ENCODE peak calls at places on chromosome 12, in five cellular contexts. G is IMR-90, D is DND-41, Y is HepG2, T is fibroblast of lung. N is an unnamed sample.

GRCh38 chr12:66900616-66901015 is 221.7 kb upstream of the GRIP1 start:
- DNase-seq in G (no peak), D (no peak), Y (no peak), T (peak; percentile 4), N (no peak)

GRCh38 chr12:47980779-47981495 is 17.5 kb downstream of the TMEM106C start:
- DNase-seq in G (no peak), D (no peak), Y (no peak), T (no peak), N (no peak)

GRCh38 chr12:22121224-22121623 is 75.2 kb downstream of the CMAS start:
- DNase-seq in G (no peak), D (no peak), Y (peak; percentile 9), T (no peak), N (no peak)

GRCh38 chr12:52398176-52398575 is 8.0 kb downstream of the KRT82 start:
- DNase-seq in G (no peak), D (no peak), Y (no peak), T (no peak), N (no peak)

GRCh38 chr12:131834798-131835615 is 6.8 kb downstream of the MMP17 start:
- DNase-seq in G (no peak), D (no peak), Y (no peak), T (no peak), N (no peak)

GRCh38 chr12:22658214-22658613 is 33.2 kb downstream of the ETNK1 start:
- DNase-seq in G (peak; percentile 92), D (no peak), Y (no peak), T (peak; percentile 94), N (no peak)

GRCh38 chr12:81992461-81992860 is 233.3 kb upstream of the PPFIA2 start:
- DNase-seq in G (no peak), D (no peak), Y (no peak), T (peak; percentile 23), N (no peak)

GRCh38 chr12:51067229-51067628 is 16.2 kb downstream of the CSRNP2 start:
- DNase-seq in G (no peak), D (no peak), Y (peak; percentile 21), T (no peak), N (no peak)

GRCh38 chr12:104955703-104956102 is 2.4 kb downstream of the SLC41A2 start:
- DNase-seq in G (no peak), D (no peak), Y (no peak), T (no peak), N (no peak)

GRCh38 chr12:74980510-74980909 is 229.1 kb downstream of the KCNC2 start:
- DNase-seq in G (no peak), D (no peak), Y (no peak), T (peak; percentile 0), N (no peak)

GRCh38 chr12:110745632-110746284 is 3.1 kb upstream of the PPP1CC start:
- DNase-seq in G (no peak), D (no peak), Y (no peak), T (peak; percentile 22), N (no peak)

GRCh38 chr12:122860052-122860853 is 25.0 kb downstream of the HIP1R start:
- DNase-seq in G (peak; percentile 75), D (peak; percentile 78), Y (peak; percentile 48), T (peak; percentile 56), N (peak; percentile 89)

GRCh38 chr12:74747305-74747704 is 209.7 kb downstream of the ATXN7L3B start:
- DNase-seq in G (peak; percentile 16), D (no peak), Y (no peak), T (peak; percentile 35), N (no peak)

GRCh38 chr12:66189476-66189823 is 436 bp downstream of the IRAK3 start:
- DNase-seq in G (no peak), D (no peak), Y (no peak), T (no peak), N (no peak)

GRCh38 chr12:79016181-79016580 is 151.6 kb downstream of the SYT1 start:
- DNase-seq in G (no peak), D (no peak), Y (no peak), T (no peak), N (no peak)

GRCh38 chr12:43208627-43209026 is 343.4 kb downstream of the ADAMTS20 start:
- DNase-seq in G (peak; percentile 5), D (no peak), Y (peak; percentile 1), T (peak; percentile 83), N (no peak)

GRCh38 chr12:80745851-80746250 is 29.1 kb downstream of the MYF5 start:
- DNase-seq in G (no peak), D (no peak), Y (no peak), T (no peak), N (no peak)

GRCh38 chr12:130827432-130827831 is 11.6 kb downstream of the STX2 start:
- DNase-seq in G (no peak), D (no peak), Y (no peak), T (no peak), N (no peak)

GRCh38 chr12:4284306-4284705 is 10.7 kb downstream of the CCND2 start:
- DNase-seq in G (no peak), D (no peak), Y (no peak), T (no peak), N (no peak)

GRCh38 chr12:57610553-57611115 is 601 bp upstream of the ARHGEF25 start:
- DNase-seq in G (no peak), D (no peak), Y (no peak), T (no peak), N (peak; percentile 45)

GRCh38 chr12:22529281-22530060 is 14.9 kb downstream of the C2CD5 start:
- DNase-seq in G (peak; percentile 63), D (no peak), Y (peak; percentile 59), T (peak; percentile 49), N (no peak)

GRCh38 chr12:54561164-54561563 is 11.8 kb downstream of the PDE1B start:
- DNase-seq in G (no peak), D (no peak), Y (no peak), T (no peak), N (peak; percentile 20)

GRCh38 chr12:24111591-24111990 is 162.1 kb upstream of the SOX5 start:
- DNase-seq in G (peak; percentile 68), D (no peak), Y (no peak), T (peak; percentile 63), N (no peak)

GRCh38 chr12:120286768-120287490 is 4.8 kb downstream of the RNU4-2 start:
- DNase-seq in G (no peak), D (no peak), Y (no peak), T (peak; percentile 36), N (no peak)

GRCh38 chr12:66217342-66217929 is 28.4 kb downstream of the IRAK3 start:
- DNase-seq in G (no peak), D (no peak), Y (no peak), T (no peak), N (no peak)

GRCh38 chr12:6327159-6327558 is 14.7 kb downstream of the TNFRSF1A start:
- DNase-seq in G (no peak), D (no peak), Y (no peak), T (no peak), N (no peak)
- H3K4me3 ChIP-seq in G (no peak overlapping the region), D (no peak overlapping the region), Y (no peak overlapping the region), T (no peak overlapping the region), N (no peak overlapping the region)

GRCh38 chr12:31361730-31362114 is 35.8 kb upstream of the SINHCAF start:
- DNase-seq in G (no peak), D (no peak), Y (no peak), T (no peak), N (no peak)
- H3K9ac ChIP-seq in G (no peak overlapping the region), D (no peak overlapping the region), Y (peak overlapping the region; percentile 88), T (no peak overlapping the region), N (no peak overlapping the region)

GRCh38 chr12:133106253-133106652 is 23.8 kb downstream of the ZNF891 start:
- DNase-seq in G (no peak), D (no peak), Y (no peak), T (peak; percentile 20), N (no peak)
- H3K9me3 ChIP-seq in G (peaks cover 85% of the 10 kb centered on the region), D (peaks cover 96% of the 10 kb centered on the region), Y (peaks cover 100% of the 10 kb centered on the region), T (peaks cover 7% of the 10 kb centered on the region), N (peaks cover 30% of the 10 kb centered on the region)

DNA sequence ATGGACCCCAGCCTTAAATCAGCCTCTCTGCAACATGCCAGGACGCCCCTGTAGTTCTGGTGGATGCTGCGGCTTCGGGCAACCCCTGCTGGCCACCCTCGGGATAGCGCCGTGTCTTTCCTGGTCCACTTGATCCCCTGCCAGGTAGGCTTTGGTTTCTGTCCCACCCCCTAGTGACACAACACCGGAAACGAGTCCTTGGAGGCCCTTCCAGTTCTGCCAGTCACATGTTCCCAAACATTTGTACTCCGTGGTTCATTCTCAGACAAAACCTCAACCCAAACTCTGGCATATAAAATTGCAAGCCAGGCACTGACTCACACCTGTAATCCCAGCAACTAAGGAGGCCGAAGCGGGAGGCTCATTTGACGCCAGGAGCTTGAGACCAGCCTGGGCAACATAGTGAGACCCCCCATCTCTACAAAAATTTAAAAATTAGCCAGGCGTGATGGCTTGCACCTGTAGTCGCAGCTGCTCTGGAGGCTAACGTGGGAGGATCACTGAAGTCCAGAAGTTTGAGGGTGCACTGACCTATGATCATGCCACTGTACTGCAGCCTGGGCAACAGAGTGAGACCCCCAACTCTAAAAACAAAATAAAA is 37.0 kb downstream of the RASAL1 start:
- DNase-seq in G (peak; percentile 63), D (peak; percentile 86), Y (peak; percentile 79), T (peak; percentile 87), N (peak; percentile 91)
- H3K4me3 ChIP-seq in G (no peak overlapping the region), D (no peak overlapping the region), Y (no peak overlapping the region), T (no peak overlapping the region), N (no peak overlapping the region)

GRCh38 chr12:13255792-13256704 is 59.5 kb downstream of the EMP1 start:
- DNase-seq in G (peak; percentile 92), D (peak; percentile 86), Y (peak; percentile 83), T (peak; percentile 88), N (peak; percentile 96)
- H3K9ac ChIP-seq in G (peak overlapping the region; percentile 20), D (no peak overlapping the region), Y (no peak overlapping the region), T (no peak overlapping the region), N (no peak overlapping the region)

DNA sequence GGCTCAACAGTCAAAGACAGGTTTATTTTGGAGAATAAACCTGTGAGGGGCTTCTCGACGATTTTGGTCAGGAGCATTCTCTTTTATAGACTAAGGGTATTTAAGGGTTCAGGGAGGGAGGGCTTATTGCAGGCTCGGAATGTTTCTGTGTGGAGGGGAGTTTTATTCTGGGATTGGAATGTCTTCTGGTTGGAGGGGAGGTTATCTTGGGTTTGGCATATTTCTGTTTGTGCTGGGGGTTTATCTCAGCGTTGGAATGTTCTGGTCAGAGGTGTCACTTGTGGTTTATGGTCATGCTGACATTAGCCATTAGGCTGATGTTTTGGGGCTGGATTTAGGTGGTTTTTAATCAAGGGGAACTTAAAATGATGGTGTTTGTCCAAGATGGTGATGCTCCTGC is 103.9 kb downstream of the SUDS3 start:
- DNase-seq in G (no peak), D (no peak), Y (no peak), T (no peak), N (no peak)
- H3K9me3 ChIP-seq in G (peaks cover 3% of the 10 kb centered on the region), D (no peaks in the 10 kb centered on the region), Y (no peaks in the 10 kb centered on the region), T (no peaks in the 10 kb centered on the region), N (no peaks in the 10 kb centered on the region)

N was measured in colonic mucosa.